ENCODE peak calls at places on chromosomes 13 and 19, in six cellular contexts. R is heart left ventricle, T is Panc1, I is coronary artery, J is heart right ventricle, X is lung. W is an unnamed sample.

GRCh38 chr19:2167896-2168618 is 4.3 kb downstream of the DOT1L start:
- DNase-seq in R (peak), T (no peak), I (peak), J (peak), X (peak), W (peak)

GRCh38 chr19:42285546-42285945 is 16.4 kb upstream of the PRR19 start:
- DNase-seq in R (peak), T (no peak), I (no peak), J (no peak), X (no peak), W (peak)

GRCh38 chr19:14404322-14404721 is 14.8 kb downstream of the DDX39A start:
- DNase-seq in R (no peak), T (no peak), I (no peak), J (no peak), X (no peak), W (no peak)

GRCh38 chr19:51586103-51586728 is 15.1 kb downstream of the ZNF175 start:
- DNase-seq in R (no peak), T (no peak), I (no peak), J (no peak), X (no peak), W (no peak)

GRCh38 chr19:29421186-29421525 is 104.6 kb upstream of the VSTM2B start:
- DNase-seq in R (no peak), T (no peak), I (no peak), J (no peak), X (no peak), W (no peak)

GRCh38 chr13:20291675-20292074 is 59.6 kb upstream of the GJB6 start:
- DNase-seq in R (no peak), T (no peak), I (no peak), J (no peak), X (no peak), W (no peak)

GRCh38 chr19:918481-919156 is 1.5 kb downstream of the KISS1R start:
- DNase-seq in R (no peak), T (no peak), I (no peak), J (no peak), X (no peak), W (no peak)

GRCh38 chr13:19685445-19685844 is 52.0 kb downstream of the MPHOSPH8 start:
- DNase-seq in R (no peak), T (no peak), I (no peak), J (no peak), X (no peak), W (no peak)

GRCh38 chr19:17005000-17005399 is 21.6 kb downstream of the CPAMD8 start:
- DNase-seq in R (no peak), T (no peak), I (no peak), J (no peak), X (no peak), W (no peak)

GRCh38 chr13:113489171-113489548 is 1.4 kb downstream of the DCUN1D2 start:
- DNase-seq in R (no peak), T (no peak), I (no peak), J (no peak), X (no peak), W (no peak)

GRCh38 chr13:106873810-106874209 is 305.9 kb upstream of the ARGLU1 start:
- DNase-seq in R (no peak), T (no peak), I (no peak), J (no peak), X (no peak), W (no peak)

GRCh38 chr13:35598790-35599369 is 122.4 kb upstream of the MAB21L1 start:
- DNase-seq in R (no peak), T (no peak), I (no peak), J (no peak), X (no peak), W (no peak)

GRCh38 chr19:11202488-11203193 is 5.3 kb upstream of the KANK2 start:
- DNase-seq in R (no peak), T (no peak), I (no peak), J (no peak), X (no peak), W (no peak)

GRCh38 chr13:59658027-59658735 is 505.5 kb downstream of the DIAPH3 start:
- DNase-seq in R (no peak), T (no peak), I (no peak), J (no peak), X (no peak), W (no peak)

GRCh38 chr13:33934936-33935510 is 117.1 kb downstream of the RFC3 start:
- DNase-seq in R (no peak), T (no peak), I (no peak), J (no peak), X (no peak), W (no peak)

GRCh38 chr19:38190061-38190460 is 34.0 kb downstream of the DPF1 start:
- DNase-seq in R (no peak), T (no peak), I (no peak), J (no peak), X (no peak), W (no peak)

GRCh38 chr19:3270908-3271307 is 46.4 kb downstream of the CELF5 start:
- DNase-seq in R (no peak), T (no peak), I (no peak), J (no peak), X (no peak), W (peak)

GRCh38 chr19:12272980-12273901 is 21.4 kb downstream of the ZNF44 start:
- DNase-seq in R (no peak), T (no peak), I (no peak), J (no peak), X (no peak), W (no peak)

GRCh38 chr19:12270854-12271253 is 23.8 kb downstream of the ZNF44 start:
- DNase-seq in R (no peak), T (no peak), I (no peak), J (no peak), X (no peak), W (no peak)

GRCh38 chr19:12272386-12272785 is 22.3 kb downstream of the ZNF44 start:
- DNase-seq in R (no peak), T (no peak), I (no peak), J (no peak), X (no peak), W (no peak)
- H3K4me3 ChIP-seq in R (no peak), T (no peak), I (no peak), J (no peak), X (no peak), W (no peak)

GRCh38 chr13:99326012-99326411 is 18.8 kb upstream of the GPR183 start:
- DNase-seq in R (no peak), T (no peak), I (no peak), J (no peak), X (no peak), W (peak)
- TF ChIP-seq CTCF in R (no peak), T (no peak), I (no peak), J (no peak), X (no peak), W (no peak)

GRCh38 chr19:19260417-19260816 is 12.7 kb downstream of the TM6SF2 start:
- DNase-seq in R (no peak), T (no peak), I (no peak), J (no peak), X (no peak), W (no peak)

GRCh38 chr19:19263886-19264487 is 9.1 kb downstream of the TM6SF2 start:
- DNase-seq in R (no peak), T (no peak), I (no peak), J (no peak), X (no peak), W (no peak)

GRCh38 chr19:19260842-19261241 is 12.3 kb downstream of the TM6SF2 start:
- DNase-seq in R (no peak), T (no peak), I (no peak), J (no peak), X (no peak), W (no peak)

GRCh38 chr19:19261350-19262189 is 11.5 kb downstream of the TM6SF2 start:
- DNase-seq in R (no peak), T (no peak), I (no peak), J (no peak), X (no peak), W (no peak)

GRCh38 chr19:19262190-19263057 is 10.7 kb downstream of the TM6SF2 start:
- DNase-seq in R (no peak), T (no peak), I (no peak), J (no peak), X (no peak), W (no peak)
- H3K4me3 ChIP-seq in R (no peak), T (no peak), I (no peak), J (no peak), X (no peak), W (no peak)

GRCh38 chr19:50232600-50232999 is 29.2 kb downstream of the MYH14 start:
- DNase-seq in R (no peak), T (no peak), I (no peak), J (no peak), X (no peak), W (no peak)

GRCh38 chr19:50233308-50233910 is 30.0 kb downstream of the MYH14 start:
- DNase-seq in R (no peak), T (no peak), I (no peak), J (no peak), X (no peak), W (no peak)

GRCh38 chr19:50226536-50226935 is 23.1 kb downstream of the MYH14 start:
- DNase-seq in R (no peak), T (no peak), I (no peak), J (no peak), X (no peak), W (no peak)

GRCh38 chr19:50231821-50232220 is 28.4 kb downstream of the MYH14 start:
- DNase-seq in R (no peak), T (no peak), I (no peak), J (no peak), X (no peak), W (no peak)

DNA sequence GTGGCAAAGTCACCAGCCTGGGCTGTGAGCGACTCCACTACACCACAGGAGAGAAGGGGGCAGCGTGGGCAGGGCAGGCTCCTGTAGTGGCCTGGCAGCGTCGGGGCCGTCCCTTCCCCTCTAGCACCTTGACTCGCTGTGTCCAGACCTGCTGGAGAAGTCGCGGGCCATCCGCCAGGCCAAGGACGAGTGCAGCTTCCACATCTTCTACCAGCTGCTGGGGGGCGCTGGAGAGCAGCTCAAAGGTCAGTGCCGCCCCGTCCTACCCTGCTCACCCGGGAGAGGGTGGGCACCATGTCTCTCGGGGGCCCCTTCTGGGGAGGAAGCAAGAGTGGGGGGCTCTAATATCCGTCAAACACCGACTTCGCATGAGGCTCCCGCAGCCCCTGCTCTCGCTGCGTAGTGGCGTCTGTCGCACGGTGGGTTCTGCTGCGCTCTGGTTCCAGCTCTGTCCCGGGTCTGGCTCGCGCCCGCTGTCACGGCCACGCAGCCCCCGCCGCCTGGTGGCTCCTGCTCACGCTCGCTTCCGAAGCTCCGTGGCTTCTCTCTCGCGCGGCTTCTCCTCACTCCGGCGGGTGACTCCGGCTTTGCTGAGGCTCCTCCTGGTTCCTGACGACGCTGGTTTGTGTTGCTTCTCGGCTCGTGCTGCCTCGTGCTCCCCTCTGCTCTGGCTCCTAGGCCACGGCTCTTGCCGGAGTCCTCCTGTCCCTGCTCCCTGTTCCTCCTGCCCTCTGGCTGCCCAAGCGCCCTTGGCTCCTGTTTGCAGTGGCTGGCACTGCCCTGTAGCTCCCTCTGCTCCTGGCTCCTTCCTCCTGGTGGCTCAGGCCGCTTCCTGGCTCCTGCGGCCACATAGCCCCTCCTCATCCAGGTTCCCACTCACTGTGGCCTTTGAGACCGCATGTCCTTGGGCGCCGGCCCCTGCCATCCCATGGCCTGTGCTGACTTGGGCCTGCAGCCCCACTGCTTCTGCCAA is 27.2 kb downstream of the MYH14 start:
- DNase-seq in R (peak), T (no peak), I (no peak), J (peak), X (no peak), W (no peak)
- TF ChIP-seq CTCF in R (no peak), T (no peak), I (no peak), J (no peak), X (no peak), W (no peak)

GRCh38 chr13:73717632-73718031 is 416.6 kb downstream of the KLF12 start:
- DNase-seq in R (no peak), T (no peak), I (no peak), J (no peak), X (no peak), W (no peak)

GRCh38 chr13:73721571-73721970 is 412.6 kb downstream of the KLF12 start:
- DNase-seq in R (no peak), T (no peak), I (no peak), J (no peak), X (no peak), W (no peak)

GRCh38 chr13:73720216-73720840 is 413.9 kb downstream of the KLF12 start:
- DNase-seq in R (no peak), T (no peak), I (no peak), J (no peak), X (no peak), W (no peak)

GRCh38 chr13:73718248-73718647 is 416.0 kb downstream of the KLF12 start:
- DNase-seq in R (no peak), T (no peak), I (no peak), J (no peak), X (no peak), W (no peak)

GRCh38 chr13:73722120-73722519 is 412.1 kb downstream of the KLF12 start:
- DNase-seq in R (no peak), T (no peak), I (no peak), J (no peak), X (no peak), W (peak)
- H3K4me3 ChIP-seq in R (no peak), T (no peak), I (no peak), J (no peak), X (no peak), W (no peak)

GRCh38 chr19:46621191-46622117 is 3.4 kb downstream of the PTGIR start:
- DNase-seq in R (peak), T (no peak), I (peak), J (no peak), X (no peak), W (no peak)
- TF ChIP-seq CTCF in R (no peak), T (no peak), I (no peak), J (no peak), X (no peak), W (no peak)

GRCh38 chr19:5080809-5081208 is 111.9 kb downstream of the KDM4B start:
- DNase-seq in R (peak), T (no peak), I (no peak), J (no peak), X (no peak), W (no peak)
- H3K4me3 ChIP-seq in R (no peak), T (no peak), I (no peak), J (no peak), X (no peak), W (no peak)

GRCh38 chr19:19111138-19111835 is 27.0 kb downstream of the TMEM161A start:
- DNase-seq in R (no peak), T (no peak), I (peak), J (no peak), X (no peak), W (no peak)

GRCh38 chr19:19110410-19111137 is 27.7 kb downstream of the TMEM161A start:
- DNase-seq in R (no peak), T (no peak), I (peak), J (no peak), X (no peak), W (peak)

GRCh38 chr19:19115954-19116353 is 22.3 kb downstream of the TMEM161A start:
- DNase-seq in R (no peak), T (no peak), I (no peak), J (peak), X (no peak), W (peak)

GRCh38 chr19:19111967-19112580 is 26.2 kb downstream of the TMEM161A start:
- DNase-seq in R (no peak), T (no peak), I (no peak), J (no peak), X (no peak), W (no peak)

DNA sequence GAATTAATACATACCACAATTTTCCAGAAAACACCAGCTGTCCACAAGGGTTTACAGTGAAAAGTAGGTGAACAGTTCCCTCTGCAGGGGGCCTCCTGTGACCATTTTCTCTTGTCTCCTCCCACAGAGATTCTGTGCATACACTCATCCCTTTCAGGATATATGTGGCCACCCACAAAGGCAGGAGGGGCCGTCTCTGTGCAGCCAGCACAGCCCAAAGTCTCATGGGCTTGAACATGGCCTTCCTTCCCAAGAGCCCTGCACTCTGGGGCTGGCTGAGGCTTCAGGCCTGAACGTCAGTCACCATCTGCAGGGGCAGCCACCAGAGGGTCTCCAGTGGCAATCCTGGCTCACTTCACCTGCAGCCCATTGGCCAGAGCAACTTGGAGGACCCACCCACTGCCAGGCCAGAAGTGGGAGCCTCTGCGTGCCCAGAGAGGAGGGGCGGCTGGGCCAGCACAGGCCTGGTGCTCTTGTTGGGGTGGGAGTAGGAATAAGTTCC is 25.2 kb downstream of the TMEM161A start:
- DNase-seq in R (no peak), T (no peak), I (no peak), J (no peak), X (no peak), W (peak)
- TF ChIP-seq CTCF in R (no peak), T (no peak), I (no peak), J (no peak), X (no peak), W (no peak)

GRCh38 chr13:44191504-44192171 is 182.0 kb upstream of the SERP2 start:
- DNase-seq in R (peak), T (no peak), I (no peak), J (no peak), X (peak), W (peak)
- H3K4me3 ChIP-seq in R (no peak), T (no peak), I (peak), J (no peak), X (no peak), W (no peak)